ENCODE peak calls at places on chromosomes 3 and 15, in five cellular contexts. P, N, O, Y and V are unnamed samples.

GRCh38 chr3:184145120-184145524 is 10.0 kb downstream of the EIF2B5 start:
- DNase-seq in P (peak; percentile 87), N (peak; percentile 48), O (peak; percentile 38), Y (peak; percentile 67), V (peak; percentile 71)

GRCh38 chr3:190121061-190121765 is 516 bp upstream of the P3H2 start:
- DNase-seq in P (no peak), N (no peak), O (no peak), Y (no peak), V (no peak)

GRCh38 chr15:30872341-30872748 is 31.4 kb upstream of the FAN1 start:
- DNase-seq in P (no peak), N (peak; percentile 14), O (no peak), Y (peak; percentile 23), V (no peak)

GRCh38 chr3:45082139-45082538 is 56.0 kb downstream of the CLEC3B start:
- DNase-seq in P (no peak), N (peak; percentile 81), O (no peak), Y (no peak), V (no peak)

GRCh38 chr15:88745696-88746095 is 57.5 kb upstream of the ACAN start:
- DNase-seq in P (no peak), N (peak; percentile 12), O (no peak), Y (peak; percentile 68), V (no peak)

GRCh38 chr15:22237891-22238275 is 157.6 kb downstream of the OR4M2 start:
- DNase-seq in P (no peak), N (no peak), O (no peak), Y (no peak), V (no peak)

GRCh38 chr3:109707642-109708041 is 370.3 kb upstream of the DPPA4 start:
- DNase-seq in P (no peak), N (no peak), O (no peak), Y (no peak), V (no peak)

GRCh38 chr3:30476373-30477082 is 129.9 kb upstream of the TGFBR2 start:
- DNase-seq in P (no peak), N (peak; percentile 39), O (no peak), Y (peak; percentile 68), V (no peak)

GRCh38 chr3:14440531-14441239 is 38.3 kb downstream of the SLC6A6 start:
- DNase-seq in P (peak; percentile 55), N (peak; percentile 34), O (no peak), Y (no peak), V (no peak)

GRCh38 chr3:127490271-127491023 is 100.1 kb downstream of the TPRA1 start:
- DNase-seq in P (no peak), N (no peak), O (no peak), Y (no peak), V (no peak)

GRCh38 chr3:134008630-134009156 is 21.0 kb downstream of the SLCO2A1 start:
- DNase-seq in P (no peak), N (peak; percentile 93), O (no peak), Y (peak; percentile 86), V (no peak)

GRCh38 chr3:38214560-38214959 is 49.2 kb downstream of the OXSR1 start:
- DNase-seq in P (no peak), N (no peak), O (no peak), Y (no peak), V (no peak)

GRCh38 chr15:52013151-52013791 is 5.7 kb upstream of the MAPK6 start:
- DNase-seq in P (no peak), N (peak; percentile 36), O (peak; percentile 73), Y (peak; percentile 77), V (no peak)

GRCh38 chr3:127065138-127065427 is 82.2 kb downstream of the PLXNA1 start:
- DNase-seq in P (no peak), N (no peak), O (no peak), Y (no peak), V (no peak)

GRCh38 chr15:88505721-88506120 is 38.2 kb downstream of the MRPS11 start:
- DNase-seq in P (no peak), N (no peak), O (no peak), Y (no peak), V (no peak)

GRCh38 chr15:87672309-87672897 is 584.1 kb downstream of the NTRK3 start:
- DNase-seq in P (peak; percentile 57), N (peak; percentile 35), O (no peak), Y (peak; percentile 29), V (peak; percentile 56)

GRCh38 chr3:183197734-183198133 is 35.2 kb upstream of the LAMP3 start:
- DNase-seq in P (no peak), N (no peak), O (no peak), Y (no peak), V (no peak)

GRCh38 chr15:66883322-66883911 is 181.4 kb downstream of the SMAD6 start:
- DNase-seq in P (peak; percentile 96), N (peak; percentile 100), O (no peak), Y (peak; percentile 99), V (peak; percentile 83)

GRCh38 chr15:31159837-31160236 is 58.3 kb upstream of the TRPM1 start:
- DNase-seq in P (no peak), N (no peak), O (no peak), Y (no peak), V (no peak)

GRCh38 chr3:166844329-166844728 is 535.8 kb downstream of the ZBBX start:
- DNase-seq in P (no peak), N (no peak), O (no peak), Y (no peak), V (no peak)

GRCh38 chr15:67109141-67110034 is 44.0 kb downstream of the SMAD3 start:
- DNase-seq in P (peak; percentile 92), N (peak; percentile 99), O (peak; percentile 86), Y (no peak), V (no peak)

GRCh38 chr3:185728630-185729334 is 96.1 kb downstream of the IGF2BP2 start:
- DNase-seq in P (no peak), N (no peak), O (no peak), Y (no peak), V (no peak)

GRCh38 chr15:81337713-81338157 is 13.8 kb upstream of the STARD5 start:
- DNase-seq in P (peak; percentile 62), N (no peak), O (no peak), Y (no peak), V (peak; percentile 51)

GRCh38 chr3:86774082-86774691 is 216.8 kb downstream of the VGLL3 start:
- DNase-seq in P (no peak), N (peak; percentile 60), O (peak; percentile 14), Y (peak; percentile 18), V (no peak)

GRCh38 chr15:94205366-94205765 is 26.0 kb upstream of the MCTP2 start:
- DNase-seq in P (no peak), N (peak; percentile 13), O (no peak), Y (no peak), V (no peak)

GRCh38 chr3:59180006-59180405 is 130.2 kb upstream of the CFAP20DC start:
- DNase-seq in P (no peak), N (no peak), O (no peak), Y (no peak), V (no peak)

GRCh38 chr3:45465192-45465591 is 76.8 kb downstream of the LARS2 start:
- DNase-seq in P (no peak), N (no peak), O (no peak), Y (no peak), V (no peak)

GRCh38 chr3:196763179-196763578 is 23.5 kb downstream of the PAK2 start:
- DNase-seq in P (no peak), N (no peak), O (no peak), Y (no peak), V (no peak)

GRCh38 chr15:92803852-92804609 is 96.1 kb upstream of the CHD2 start:
- DNase-seq in P (peak; percentile 80), N (peak; percentile 100), O (peak; percentile 63), Y (peak; percentile 100), V (peak; percentile 37)

GRCh38 chr3:133964547-133964946 is 65.2 kb downstream of the SLCO2A1 start:
- DNase-seq in P (no peak), N (no peak), O (no peak), Y (peak; percentile 19), V (no peak)

GRCh38 chr3:123410149-123410515 is 38.8 kb downstream of the ADCY5 start:
- DNase-seq in P (no peak), N (no peak), O (no peak), Y (no peak), V (no peak)
- H3K4me3 ChIP-seq in P (no peak overlapping the region), N (no peak overlapping the region), O (no peak overlapping the region), Y (no peak overlapping the region), V (no peak overlapping the region)

DNA sequence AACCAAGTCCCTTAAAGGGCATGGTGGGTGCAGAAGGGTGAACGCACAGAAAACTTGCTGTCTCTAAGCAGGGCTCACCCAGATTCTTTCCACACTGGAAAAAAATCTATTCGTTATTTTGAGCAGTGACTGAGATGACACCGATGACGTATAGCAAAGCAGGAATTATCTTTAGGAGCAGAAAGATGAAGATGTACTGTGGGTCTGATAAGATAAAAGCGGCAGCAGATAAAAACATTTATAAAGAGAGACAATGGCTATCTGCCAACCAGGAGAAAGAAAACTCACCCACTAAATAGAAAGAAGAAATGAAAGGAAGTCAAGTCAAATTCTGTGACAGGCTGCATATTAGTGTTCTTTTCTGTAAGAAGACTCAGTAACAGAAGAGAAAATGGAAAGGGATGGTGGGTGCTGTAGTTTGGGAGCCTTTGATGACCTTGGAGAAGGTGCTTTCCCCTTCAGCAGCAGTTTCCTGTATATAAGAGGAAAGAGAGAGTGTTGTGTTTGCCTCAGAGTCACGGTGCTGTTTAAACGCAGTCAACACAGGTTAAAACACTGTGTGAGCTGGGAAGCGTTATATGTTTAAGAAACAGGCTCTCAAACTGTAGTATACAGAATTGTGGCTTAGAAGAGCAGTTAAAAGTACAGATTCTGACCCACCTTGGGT is 111.6 kb downstream of the AQP9 start:
- DNase-seq in P (no peak), N (no peak), O (no peak), Y (no peak), V (no peak)
- H3K4me3 ChIP-seq in P (no peak overlapping the region), N (no peak overlapping the region), O (no peak overlapping the region), Y (no peak overlapping the region), V (no peak overlapping the region)

GRCh38 chr3:75906555-75907112 is 121.3 kb upstream of the ZNF717 start:
- DNase-seq in P (peak; percentile 20), N (peak; percentile 68), O (no peak), Y (peak; percentile 31), V (peak; percentile 87)
- H3K4me3 ChIP-seq in P (no peak overlapping the region), N (peak overlapping the region; percentile 68), O (no peak overlapping the region), Y (no peak overlapping the region), V (peak overlapping the region; percentile 47)

DNA sequence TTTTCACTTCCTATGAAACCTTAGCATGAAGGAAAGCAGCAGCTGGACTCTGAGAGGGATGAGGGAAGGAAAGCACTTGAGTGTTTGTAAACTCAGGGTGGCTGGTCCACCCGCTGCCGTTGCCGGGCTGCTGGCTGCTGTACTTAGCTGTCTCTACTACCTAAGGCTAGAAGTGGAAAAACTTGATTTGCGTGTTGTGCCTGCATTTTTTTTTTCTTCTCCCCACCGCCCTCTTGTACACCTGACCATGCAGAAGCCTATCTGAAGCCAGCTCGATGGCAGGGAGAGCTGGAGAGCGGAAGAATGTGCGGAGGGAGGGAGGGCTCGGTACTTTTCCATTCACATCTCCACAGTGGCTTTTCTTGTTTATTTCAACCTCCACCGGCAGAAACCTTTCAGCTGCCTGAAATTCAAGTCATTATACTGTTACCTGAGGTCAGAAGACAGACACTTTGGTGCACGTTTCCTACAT is 4.8 kb upstream of the BCL6 start:
- DNase-seq in P (peak; percentile 56), N (peak; percentile 46), O (peak; percentile 19), Y (peak; percentile 86), V (no peak)
- H3K4me3 ChIP-seq in P (peak overlapping the region; percentile 36), N (peak overlapping the region; percentile 9), O (no peak overlapping the region), Y (peak overlapping the region; percentile 48), V (peak overlapping the region; percentile 8)

GRCh38 chr3:42905740-42906084 is 230 bp upstream of the ZNF662 start:
- DNase-seq in P (no peak), N (peak; percentile 15), O (no peak), Y (no peak), V (no peak)
- H3K4me3 ChIP-seq in P (peak overlapping the region; percentile 80), N (peak overlapping the region; percentile 42), O (no peak overlapping the region), Y (no peak overlapping the region), V (peak overlapping the region; percentile 80)